ENCODE peak calls at places on chromosomes 11 and 22, in ten cellular contexts. M, R, F, T, V, C, P, B, S and H are unnamed samples.

GRCh38 chr22:42895541-42895981 is 38.5 kb upstream of the ARFGAP3 start:
- DNase-seq in S (no peak), T (no peak), C (no peak), M (no peak), V (no peak), F (no peak), R (no peak), P (no peak), B (no peak), H (no peak)

GRCh38 chr22:43826142-43827093 is 14.3 kb upstream of the EFCAB6 start:
- DNase-seq in B (no peak), T (no peak), V (no peak), F (no peak), P (no peak), S (no peak), C (peak), R (peak), M (peak), H (peak)

GRCh38 chr11:10529279-10529678 is 11.7 kb downstream of the RNF141 start:
- DNase-seq in C (no peak), P (no peak), S (no peak), T (no peak), M (no peak), R (no peak), F (no peak), V (no peak), B (no peak), H (no peak)

GRCh38 chr22:28111501-28111900 is 192.4 kb upstream of the PITPNB start:
- DNase-seq in V (no peak), R (no peak), C (no peak), B (no peak), P (no peak), F (no peak), S (no peak), M (no peak), T (no peak), H (no peak)

GRCh38 chr22:49999063-49999900 is 13.3 kb downstream of the IL17REL start:
- DNase-seq in S (no peak), F (no peak), T (no peak), C (no peak), V (no peak), P (no peak), B (no peak), R (no peak), M (peak), H (no peak)

GRCh38 chr22:37496651-37497599 is 10.7 kb upstream of the MFNG start:
- DNase-seq in S (no peak), T (no peak), F (no peak), R (no peak), B (no peak), C (peak), P (no peak), M (no peak), V (peak), H (peak)

GRCh38 chr11:11157201-11157600 is 195.8 kb downstream of the CSNK2A3 start:
- DNase-seq in S (peak), B (peak), V (no peak), T (peak), F (peak), M (no peak), R (peak), C (peak), P (peak), H (peak)

GRCh38 chr11:77170107-77170506 is 42.1 kb downstream of the MYO7A start:
- DNase-seq in P (no peak), C (no peak), B (no peak), T (no peak), M (peak), S (no peak), F (no peak), V (no peak), R (no peak), H (no peak)

GRCh38 chr22:25061605-25062377 is 109.3 kb downstream of the KIAA1671 start:
- DNase-seq in B (no peak), V (no peak), F (no peak), S (no peak), P (no peak), T (no peak), C (no peak), R (no peak), M (no peak), H (no peak)